ENCODE peak calls at places on chromosome 14, in ten cellular contexts. V is pancreas; M is stimulated activated CD4-positive, alpha-beta T cell treated with anti-CD3 and anti-CD28 coated beads, TNF-alpha, amount 100 ng/mL, for 48 hours; U is H7; P is neuronal stem cell; F is IMR-90; W is LoVo; B is NCI-H1694 treated with DMSO at 0.1 percent for 48 hours; C is HEK293T; Z is PC-9. H is an unnamed sample.

GRCh38 chr14:101116486-101117130 is 213.1 kb upstream of the RTL1 start:
- DNase-seq in C (no peak), Z (no peak), B (no peak), W (no peak), M (no peak), V (no peak), P (no peak), U (peak; percentile 33), F (no peak), H (no peak)

GRCh38 chr14:86311151-86311550 is 781.2 kb downstream of the FLRT2 start:
- DNase-seq in B (no peak), P (no peak), V (no peak), M (no peak), Z (no peak), W (no peak), C (no peak), F (no peak), U (no peak), H (no peak)

GRCh38 chr14:55500219-55500701 is 59.8 kb upstream of the TBPL2 start:
- DNase-seq in W (peak; percentile 67), V (peak; percentile 24), F (no peak), M (no peak), B (no peak), U (no peak), C (no peak), P (no peak), Z (no peak), H (no peak)

GRCh38 chr14:37150414-37150813 is 22.0 kb downstream of the SLC25A21 start:
- DNase-seq in M (no peak), V (no peak), B (peak; percentile 48), W (peak; percentile 66), P (no peak), Z (no peak), U (no peak), F (peak; percentile 58), C (peak; percentile 37), H (peak; percentile 16)

GRCh38 chr14:78978896-78979295 is 808.7 kb downstream of the NRXN3 start:
- DNase-seq in V (no peak), M (no peak), Z (no peak), P (no peak), B (no peak), W (no peak), C (no peak), F (no peak), U (no peak), H (no peak)

GRCh38 chr14:79705126-79705894 is 506.0 kb downstream of the DIO2 start:
- DNase-seq in W (no peak), V (no peak), B (no peak), C (no peak), Z (no peak), F (no peak), M (no peak), P (no peak), U (no peak), H (no peak)

GRCh38 chr14:76710093-76711010 is 50.9 kb upstream of the VASH1 start:
- DNase-seq in C (peak; percentile 61), M (peak; percentile 4), B (peak; percentile 95), W (peak; percentile 55), F (peak; percentile 59), P (peak; percentile 46), V (no peak), Z (peak; percentile 35), U (peak; percentile 71), H (peak; percentile 16)

GRCh38 chr14:71103662-71104484 is 196.6 kb downstream of the PCNX1 start:
- DNase-seq in B (peak; percentile 81), P (peak; percentile 37), Z (no peak), F (peak; percentile 80), M (no peak), C (peak; percentile 60), U (peak; percentile 37), W (peak; percentile 51), V (no peak), H (peak; percentile 44)

GRCh38 chr14:69328765-69329164 is 68.8 kb downstream of the GALNT16 start:
- DNase-seq in F (no peak), V (no peak), W (no peak), Z (no peak), U (no peak), C (no peak), M (no peak), B (peak; percentile 45), P (no peak), H (no peak)

GRCh38 chr14:78519863-78520262 is 349.7 kb downstream of the NRXN3 start:
- DNase-seq in B (no peak), C (peak; percentile 18), W (peak; percentile 36), P (peak; percentile 72), V (no peak), Z (peak; percentile 1), U (peak; percentile 55), F (peak; percentile 4), M (no peak), H (peak; percentile 7)

GRCh38 chr14:80315681-80316080 is 104.4 kb upstream of the DIO2 start:
- DNase-seq in F (peak; percentile 42), W (no peak), V (no peak), U (peak; percentile 2), Z (no peak), B (no peak), M (no peak), P (no peak), C (no peak), H (peak; percentile 64)

GRCh38 chr14:52253503-52253902 is 14.0 kb upstream of the PTGDR start:
- DNase-seq in M (no peak), W (no peak), C (no peak), Z (no peak), F (peak; percentile 5), V (no peak), B (no peak), P (peak; percentile 64), U (peak; percentile 28), H (peak; percentile 14)

GRCh38 chr14:99971929-99972747 is 93.1 kb upstream of the EVL start:
- DNase-seq in C (peak; percentile 30), F (peak; percentile 21), V (no peak), M (no peak), Z (no peak), P (peak; percentile 29), U (peak; percentile 75), B (peak; percentile 41), W (no peak), H (no peak)

GRCh38 chr14:104969741-104970230 is 8.4 kb downstream of the AHNAK2 start:
- DNase-seq in P (no peak), C (no peak), F (no peak), M (no peak), U (no peak), V (no peak), Z (no peak), B (no peak), W (no peak), H (no peak)

GRCh38 chr14:28515571-28515970 is 251.0 kb upstream of the FOXG1 start:
- DNase-seq in Z (no peak), C (no peak), B (no peak), M (no peak), F (peak; percentile 0), U (no peak), V (no peak), W (no peak), P (no peak), H (peak; percentile 83)

GRCh38 chr14:93788557-93789365 is 476 bp upstream of the PRIMA1 start:
- DNase-seq in W (no peak), U (peak; percentile 92), F (no peak), Z (no peak), B (peak; percentile 80), P (peak; percentile 49), M (no peak), C (peak; percentile 70), V (no peak), H (no peak)

GRCh38 chr14:43479751-43480150 is 1027.3 kb downstream of the FSCB start:
- DNase-seq in P (no peak), C (no peak), W (no peak), V (no peak), M (no peak), F (no peak), U (no peak), Z (no peak), B (no peak), H (no peak)

GRCh38 chr14:39015964-39016577 is 87.0 kb downstream of the SEC23A start:
- DNase-seq in B (no peak), C (no peak), M (no peak), P (no peak), F (peak; percentile 13), V (no peak), Z (no peak), U (no peak), W (no peak), H (no peak)

GRCh38 chr14:105843444-105844046 is 317.2 kb downstream of the TMEM121 start:
- DNase-seq in M (no peak), V (no peak), Z (no peak), B (no peak), C (no peak), F (no peak), U (peak; percentile 27), P (no peak), W (no peak), H (no peak)

GRCh38 chr14:103191856-103192835 is 68.9 kb downstream of the TNFAIP2 start:
- DNase-seq in F (no peak), C (no peak), V (no peak), B (no peak), W (no peak), Z (no peak), U (no peak), P (no peak), M (no peak), H (no peak)

GRCh38 chr14:50530358-50530757 is 2.0 kb downstream of the MAP4K5 start:
- DNase-seq in Z (no peak), F (peak; percentile 69), U (no peak), M (no peak), B (no peak), C (no peak), V (no peak), W (no peak), P (no peak), H (peak; percentile 62)

GRCh38 chr14:99581371-99581770 is 22.6 kb downstream of the CCDC85C start:
- DNase-seq in F (no peak), P (peak; percentile 77), B (no peak), Z (no peak), C (no peak), M (no peak), V (no peak), U (peak; percentile 83), W (no peak), H (no peak)

GRCh38 chr14:22721213-22721612 is 45.3 kb upstream of the OXA1L start:
- DNase-seq in F (no peak), P (no peak), M (no peak), Z (no peak), V (no peak), W (no peak), U (no peak), B (no peak), C (no peak), H (no peak)

GRCh38 chr14:102717211-102717610 is 60.0 kb upstream of the TRAF3 start:
- DNase-seq in M (no peak), B (no peak), U (no peak), C (no peak), V (no peak), W (no peak), Z (no peak), F (no peak), P (no peak), H (peak; percentile 33)

GRCh38 chr14:100862793-100863192 is 36.9 kb downstream of the MEG3 start:
- DNase-seq in C (no peak), V (no peak), F (no peak), B (no peak), Z (no peak), U (no peak), M (no peak), W (no peak), P (no peak), H (no peak)

GRCh38 chr14:31340297-31341063 is 79.9 kb downstream of the HEATR5A start:
- DNase-seq in W (no peak), M (no peak), V (no peak), P (no peak), B (no peak), U (no peak), Z (no peak), C (no peak), F (peak; percentile 17), H (no peak)

GRCh38 chr14:67191768-67192290 is 2.6 kb downstream of the GARIN2 start:
- DNase-seq in M (no peak), C (no peak), B (no peak), P (no peak), V (no peak), W (no peak), F (peak; percentile 48), Z (no peak), U (no peak), H (peak; percentile 70)

GRCh38 chr14:74223016-74223415 is 16.2 kb upstream of the VSX2 start:
- DNase-seq in F (no peak), P (no peak), W (no peak), M (no peak), Z (no peak), V (no peak), U (no peak), C (no peak), B (no peak), H (no peak)

H was measured in astrocyte.